ENCODE peak calls at places on chromosome 9, in four cellular contexts. One of them, this sample, is unnamed.

GRCh38 chr9:3648266-3648665 is 122.5 kb upstream of the RFX3 start:
- DNase-seq in NCI-H1694 treated with DMSO at 0.1 percent for 48 hours: no peak
- DNase-seq in HCT116: no peak
- DNase-seq in dorsolateral prefrontal cortex: no peak
- DNase-seq in this sample: no peak

GRCh38 chr9:133327834-133328484 is 8.0 kb downstream of the SURF6 start:
- DNase-seq in NCI-H1694 treated with DMSO at 0.1 percent for 48 hours: no peak
- DNase-seq in HCT116: no peak
- DNase-seq in dorsolateral prefrontal cortex: peak
- DNase-seq in this sample: no peak

GRCh38 chr9:76651114-76651697 is 113.0 kb upstream of the PCA3 start:
- DNase-seq in NCI-H1694 treated with DMSO at 0.1 percent for 48 hours: no peak
- DNase-seq in HCT116: no peak
- DNase-seq in dorsolateral prefrontal cortex: no peak
- DNase-seq in this sample: no peak

GRCh38 chr9:123823194-123823947 is 106.6 kb downstream of the DENND1A start:
- DNase-seq in NCI-H1694 treated with DMSO at 0.1 percent for 48 hours: no peak
- DNase-seq in HCT116: no peak
- DNase-seq in dorsolateral prefrontal cortex: no peak
- DNase-seq in this sample: no peak

GRCh38 chr9:132672413-132672690 is 2.1 kb downstream of the GTF3C4 start:
- DNase-seq in NCI-H1694 treated with DMSO at 0.1 percent for 48 hours: no peak
- DNase-seq in HCT116: no peak
- DNase-seq in dorsolateral prefrontal cortex: no peak
- DNase-seq in this sample: no peak

GRCh38 chr9:477146-477545 is 262.5 kb downstream of the DOCK8 start:
- DNase-seq in NCI-H1694 treated with DMSO at 0.1 percent for 48 hours: no peak
- DNase-seq in HCT116: no peak
- DNase-seq in dorsolateral prefrontal cortex: no peak
- DNase-seq in this sample: no peak

GRCh38 chr9:133603165-133603927 is 5.8 kb downstream of the FAM163B start:
- DNase-seq in NCI-H1694 treated with DMSO at 0.1 percent for 48 hours: peak
- DNase-seq in HCT116: no peak
- DNase-seq in dorsolateral prefrontal cortex: no peak
- DNase-seq in this sample: peak

GRCh38 chr9:114500583-114501292 is 4.5 kb downstream of the WHRN start:
- DNase-seq in NCI-H1694 treated with DMSO at 0.1 percent for 48 hours: no peak
- DNase-seq in HCT116: no peak
- DNase-seq in dorsolateral prefrontal cortex: no peak
- DNase-seq in this sample: no peak

This sample was measured in retina.